ENCODE peak calls at places on chromosomes 7 and 10, in eight cellular contexts. One of them, this sample, is unnamed.

GRCh38 chr7:1313591-1313990 is 80.9 kb downstream of the UNCX start:
- DNase-seq in PC-3: no peak
- DNase-seq in activated naive CD8-positive, alpha-beta T cell treated with anti-CD3 and anti-CD28 coated beads, Interleukin-2, amount 50 U/mL, for 16 hours: no peak
- DNase-seq in NCI-H748 treated with DMSO at 0.1 percent for 48 hours: no peak
- DNase-seq in HEK293T: no peak
- DNase-seq in NCI-H446: no peak
- DNase-seq in GM13976: no peak
- DNase-seq in sciatic nerve: no peak
- DNase-seq in this sample: no peak

GRCh38 chr10:72318383-72319262 is 36.1 kb downstream of the DNAJB12 start:
- DNase-seq in GM13976: no peak
- DNase-seq in NCI-H748 treated with DMSO at 0.1 percent for 48 hours: no peak
- DNase-seq in activated naive CD8-positive, alpha-beta T cell treated with anti-CD3 and anti-CD28 coated beads, Interleukin-2, amount 50 U/mL, for 16 hours: no peak
- DNase-seq in HEK293T: no peak
- DNase-seq in PC-3: peak; percentile 22
- DNase-seq in NCI-H446: no peak
- DNase-seq in sciatic nerve: no peak
- DNase-seq in this sample: no peak

GRCh38 chr7:144826248-144826647 is 9.6 kb downstream of the TPK1 start:
- DNase-seq in GM13976: no peak
- DNase-seq in activated naive CD8-positive, alpha-beta T cell treated with anti-CD3 and anti-CD28 coated beads, Interleukin-2, amount 50 U/mL, for 16 hours: no peak
- DNase-seq in NCI-H446: no peak
- DNase-seq in sciatic nerve: no peak
- DNase-seq in HEK293T: no peak
- DNase-seq in PC-3: no peak
- DNase-seq in NCI-H748 treated with DMSO at 0.1 percent for 48 hours: no peak
- DNase-seq in this sample: no peak

GRCh38 chr7:31110331-31111108 is 58.4 kb downstream of the ADCYAP1R1 start:
- DNase-seq in HEK293T: no peak
- DNase-seq in sciatic nerve: no peak
- DNase-seq in activated naive CD8-positive, alpha-beta T cell treated with anti-CD3 and anti-CD28 coated beads, Interleukin-2, amount 50 U/mL, for 16 hours: no peak
- DNase-seq in NCI-H446: no peak
- DNase-seq in PC-3: no peak
- DNase-seq in GM13976: no peak
- DNase-seq in NCI-H748 treated with DMSO at 0.1 percent for 48 hours: no peak
- DNase-seq in this sample: no peak

GRCh38 chr7:28815369-28815927 is 142.7 kb downstream of the TRIL start:
- DNase-seq in PC-3: no peak
- DNase-seq in sciatic nerve: no peak
- DNase-seq in activated naive CD8-positive, alpha-beta T cell treated with anti-CD3 and anti-CD28 coated beads, Interleukin-2, amount 50 U/mL, for 16 hours: no peak
- DNase-seq in NCI-H446: no peak
- DNase-seq in GM13976: no peak
- DNase-seq in HEK293T: no peak
- DNase-seq in NCI-H748 treated with DMSO at 0.1 percent for 48 hours: no peak
- DNase-seq in this sample: no peak

GRCh38 chr7:95478139-95479037 is 7.4 kb upstream of the ASB4 start:
- DNase-seq in HEK293T: no peak
- DNase-seq in GM13976: no peak
- DNase-seq in activated naive CD8-positive, alpha-beta T cell treated with anti-CD3 and anti-CD28 coated beads, Interleukin-2, amount 50 U/mL, for 16 hours: no peak
- DNase-seq in sciatic nerve: no peak
- DNase-seq in NCI-H446: peak; percentile 40
- DNase-seq in PC-3: no peak
- DNase-seq in NCI-H748 treated with DMSO at 0.1 percent for 48 hours: peak; percentile 85
- DNase-seq in this sample: no peak

GRCh38 chr10:85864173-85864549 is 502.4 kb downstream of the GRID1 start:
- DNase-seq in GM13976: no peak
- DNase-seq in NCI-H446: peak; percentile 60
- DNase-seq in sciatic nerve: peak; percentile 63
- DNase-seq in HEK293T: no peak
- DNase-seq in NCI-H748 treated with DMSO at 0.1 percent for 48 hours: no peak
- DNase-seq in PC-3: no peak
- DNase-seq in activated naive CD8-positive, alpha-beta T cell treated with anti-CD3 and anti-CD28 coated beads, Interleukin-2, amount 50 U/mL, for 16 hours: no peak
- DNase-seq in this sample: no peak

GRCh38 chr10:99382181-99382580 is 48.2 kb downstream of the GOT1 start:
- DNase-seq in HEK293T: no peak
- DNase-seq in activated naive CD8-positive, alpha-beta T cell treated with anti-CD3 and anti-CD28 coated beads, Interleukin-2, amount 50 U/mL, for 16 hours: no peak
- DNase-seq in PC-3: no peak
- DNase-seq in NCI-H446: no peak
- DNase-seq in GM13976: no peak
- DNase-seq in NCI-H748 treated with DMSO at 0.1 percent for 48 hours: no peak
- DNase-seq in sciatic nerve: no peak
- DNase-seq in this sample: no peak

GRCh38 chr7:155869784-155870076 is 57.5 kb upstream of the SHH start:
- DNase-seq in sciatic nerve: no peak
- DNase-seq in NCI-H748 treated with DMSO at 0.1 percent for 48 hours: no peak
- DNase-seq in PC-3: no peak
- DNase-seq in activated naive CD8-positive, alpha-beta T cell treated with anti-CD3 and anti-CD28 coated beads, Interleukin-2, amount 50 U/mL, for 16 hours: no peak
- DNase-seq in HEK293T: no peak
- DNase-seq in NCI-H446: no peak
- DNase-seq in GM13976: no peak
- DNase-seq in this sample: no peak

GRCh38 chr10:68989317-68989990 is 851 bp downstream of the KIFBP start:
- DNase-seq in NCI-H748 treated with DMSO at 0.1 percent for 48 hours: no peak
- DNase-seq in GM13976: no peak
- DNase-seq in HEK293T: no peak
- DNase-seq in activated naive CD8-positive, alpha-beta T cell treated with anti-CD3 and anti-CD28 coated beads, Interleukin-2, amount 50 U/mL, for 16 hours: no peak
- DNase-seq in sciatic nerve: no peak
- DNase-seq in NCI-H446: no peak
- DNase-seq in PC-3: no peak
- DNase-seq in this sample: no peak

GRCh38 chr7:81865754-81866153 is 95.9 kb upstream of the HGF start:
- DNase-seq in NCI-H446: no peak
- DNase-seq in activated naive CD8-positive, alpha-beta T cell treated with anti-CD3 and anti-CD28 coated beads, Interleukin-2, amount 50 U/mL, for 16 hours: no peak
- DNase-seq in sciatic nerve: no peak
- DNase-seq in PC-3: no peak
- DNase-seq in NCI-H748 treated with DMSO at 0.1 percent for 48 hours: no peak
- DNase-seq in GM13976: no peak
- DNase-seq in HEK293T: no peak
- DNase-seq in this sample: no peak

GRCh38 chr10:105807930-105808587 is 1167.0 kb downstream of the SORCS3 start:
- DNase-seq in sciatic nerve: no peak
- DNase-seq in PC-3: no peak
- DNase-seq in activated naive CD8-positive, alpha-beta T cell treated with anti-CD3 and anti-CD28 coated beads, Interleukin-2, amount 50 U/mL, for 16 hours: no peak
- DNase-seq in NCI-H446: no peak
- DNase-seq in GM13976: no peak
- DNase-seq in HEK293T: no peak
- DNase-seq in NCI-H748 treated with DMSO at 0.1 percent for 48 hours: no peak
- DNase-seq in this sample: no peak

GRCh38 chr7:44536090-44536489 is 5.0 kb downstream of the NPC1L1 start:
- DNase-seq in sciatic nerve: no peak
- DNase-seq in activated naive CD8-positive, alpha-beta T cell treated with anti-CD3 and anti-CD28 coated beads, Interleukin-2, amount 50 U/mL, for 16 hours: no peak
- DNase-seq in HEK293T: no peak
- DNase-seq in GM13976: no peak
- DNase-seq in PC-3: no peak
- DNase-seq in NCI-H446: no peak
- DNase-seq in NCI-H748 treated with DMSO at 0.1 percent for 48 hours: no peak
- DNase-seq in this sample: no peak

GRCh38 chr7:39565538-39565937 is 666 bp upstream of the YAE1 start:
- DNase-seq in HEK293T: no peak
- DNase-seq in activated naive CD8-positive, alpha-beta T cell treated with anti-CD3 and anti-CD28 coated beads, Interleukin-2, amount 50 U/mL, for 16 hours: no peak
- DNase-seq in NCI-H446: no peak
- DNase-seq in NCI-H748 treated with DMSO at 0.1 percent for 48 hours: no peak
- DNase-seq in GM13976: no peak
- DNase-seq in sciatic nerve: no peak
- DNase-seq in PC-3: peak; percentile 78
- DNase-seq in this sample: no peak

GRCh38 chr7:118918556-118918955 is 694.1 kb downstream of the ANKRD7 start:
- DNase-seq in NCI-H748 treated with DMSO at 0.1 percent for 48 hours: peak; percentile 55
- DNase-seq in activated naive CD8-positive, alpha-beta T cell treated with anti-CD3 and anti-CD28 coated beads, Interleukin-2, amount 50 U/mL, for 16 hours: no peak
- DNase-seq in PC-3: peak; percentile 42
- DNase-seq in NCI-H446: peak; percentile 45
- DNase-seq in HEK293T: no peak
- DNase-seq in GM13976: no peak
- DNase-seq in sciatic nerve: no peak
- DNase-seq in this sample: no peak

GRCh38 chr10:91924212-91925021 is 847 bp downstream of the BTAF1 start:
- DNase-seq in sciatic nerve: no peak
- DNase-seq in GM13976: peak; percentile 60
- DNase-seq in NCI-H446: no peak
- DNase-seq in PC-3: no peak
- DNase-seq in activated naive CD8-positive, alpha-beta T cell treated with anti-CD3 and anti-CD28 coated beads, Interleukin-2, amount 50 U/mL, for 16 hours: no peak
- DNase-seq in NCI-H748 treated with DMSO at 0.1 percent for 48 hours: no peak
- DNase-seq in HEK293T: no peak
- DNase-seq in this sample: no peak

This sample was measured in NT2/D1.